ENCODE peak calls at places on chromosome 14, in seven cellular contexts. U, P, X, Y, L, Q and I are unnamed samples.

GRCh38 chr14:69270795-69271708 is 11.1 kb downstream of the GALNT16 start:
- DNase-seq in X (no peak), P (no peak), Y (no peak), U (peak; percentile 70), Q (no peak), L (no peak), I (no peak)

GRCh38 chr14:94129758-94130414 is 482 bp upstream of the IFI27L2 start:
- DNase-seq in Y (peak; percentile 48), U (peak; percentile 64), P (peak; percentile 34), X (no peak), L (peak; percentile 38), Q (no peak), I (peak; percentile 59)

GRCh38 chr14:68246074-68246980 is 426.7 kb downstream of the RAD51B start:
- DNase-seq in X (no peak), Y (peak; percentile 67), L (no peak), Q (no peak), P (no peak), U (no peak), I (no peak)

GRCh38 chr14:28651148-28651547 is 115.4 kb upstream of the FOXG1 start:
- DNase-seq in Y (peak; percentile 45), P (no peak), U (no peak), X (no peak), L (no peak), Q (no peak), I (no peak)

GRCh38 chr14:102323102-102323501 is 3.6 kb downstream of the ZNF839 start:
- DNase-seq in Q (peak; percentile 75), U (peak; percentile 78), P (peak; percentile 61), Y (peak; percentile 90), X (peak; percentile 77), L (peak; percentile 59), I (peak; percentile 70)

GRCh38 chr14:58807271-58807670 is 169.5 kb downstream of the DACT1 start:
- DNase-seq in L (no peak), Y (peak; percentile 64), Q (no peak), X (no peak), U (no peak), P (no peak), I (no peak)

GRCh38 chr14:60722163-60722835 is 1.9 kb downstream of the SIX4 start:
- DNase-seq in P (no peak), Q (no peak), L (no peak), X (no peak), Y (peak; percentile 44), U (peak; percentile 45), I (peak; percentile 58)

GRCh38 chr14:83825836-83826235 is 1704.1 kb upstream of the FLRT2 start:
- DNase-seq in L (no peak), U (no peak), Q (no peak), P (no peak), Y (no peak), X (no peak), I (no peak)

GRCh38 chr14:95463173-95463901 is 53.1 kb downstream of the SYNE3 start:
- DNase-seq in U (no peak), L (no peak), X (no peak), P (no peak), Q (no peak), Y (no peak), I (no peak)

GRCh38 chr14:50943943-50944646 is at the start of gene PYGL:
- DNase-seq in L (peak; percentile 73), Y (peak; percentile 71), P (peak; percentile 46), X (no peak), Q (peak; percentile 40), U (peak; percentile 76), I (peak; percentile 84)

GRCh38 chr14:71372411-71372838 is 465.2 kb downstream of the PCNX1 start:
- DNase-seq in X (no peak), Q (peak; percentile 55), P (peak; percentile 22), L (no peak), Y (peak; percentile 84), U (peak; percentile 21), I (no peak)

GRCh38 chr14:102554835-102555819 is 37.3 kb upstream of the RCOR1 start:
- DNase-seq in Y (peak; percentile 41), L (no peak), P (no peak), X (no peak), Q (no peak), U (peak; percentile 50), I (peak; percentile 29)

GRCh38 chr14:65301862-65302539 is 110.5 kb upstream of the FUT8 start:
- DNase-seq in X (no peak), P (no peak), Y (no peak), Q (no peak), L (no peak), U (no peak), I (no peak)

GRCh38 chr14:22898302-22898894 is 15.4 kb downstream of the REM2 start:
- DNase-seq in X (no peak), P (peak; percentile 88), U (peak; percentile 54), L (no peak), Q (peak; percentile 62), Y (peak; percentile 55), I (no peak)

GRCh38 chr14:69501362-69501964 is 16.9 kb downstream of the PLEKHD1 start:
- DNase-seq in Q (no peak), L (no peak), P (no peak), X (peak; percentile 48), U (no peak), Y (peak; percentile 31), I (peak; percentile 57)

GRCh38 chr14:69610859-69611263 is 535 bp upstream of the SUSD6 start:
- DNase-seq in X (no peak), Y (peak; percentile 53), L (no peak), P (no peak), Q (no peak), U (peak; percentile 35), I (peak; percentile 41)

GRCh38 chr14:49880267-49881064 is 12.4 kb upstream of the ARF6 start:
- DNase-seq in P (no peak), Y (no peak), L (no peak), Q (no peak), U (no peak), X (no peak), I (no peak)

GRCh38 chr14:29629839-29630238 is 297.8 kb downstream of the PRKD1 start:
- DNase-seq in U (no peak), X (no peak), Q (no peak), L (no peak), Y (peak; percentile 14), P (no peak), I (no peak)

GRCh38 chr14:73995977-73996378 is 23.1 kb downstream of the ENTPD5 start:
- DNase-seq in X (no peak), U (no peak), P (no peak), Q (no peak), Y (no peak), L (no peak), I (no peak)

GRCh38 chr14:24426912-24427536 is 2.4 kb downstream of the CBLN3 start:
- DNase-seq in X (no peak), L (no peak), U (no peak), P (no peak), Y (no peak), Q (no peak), I (no peak)

GRCh38 chr14:61642246-61642982 is 52.9 kb upstream of the HIF1A start:
- DNase-seq in X (no peak), P (peak; percentile 73), U (peak; percentile 57), Q (peak; percentile 74), L (no peak), Y (peak; percentile 20), I (no peak)

GRCh38 chr14:98186140-98186539 is 1085.9 kb downstream of the BCL11B start:
- DNase-seq in L (no peak), X (no peak), Y (no peak), Q (no peak), U (no peak), P (no peak), I (no peak)

GRCh38 chr14:54676822-54677708 is 110.1 kb downstream of the SAMD4A start:
- DNase-seq in L (no peak), X (peak; percentile 76), U (peak; percentile 91), Q (peak; percentile 89), P (peak; percentile 88), Y (peak; percentile 97), I (peak; percentile 38)

GRCh38 chr14:96001866-96002510 is 37.2 kb upstream of the C14orf132 start:
- DNase-seq in X (no peak), P (no peak), L (no peak), Y (no peak), U (no peak), Q (peak; percentile 9), I (no peak)